ENCODE peak calls at places on chromosomes 4 and X, in six cellular contexts. U is foreskin keratinocyte, F is A549, B is neural progenitor cell, C is mammary epithelial cell, A is astrocyte. T is an unnamed sample. For H3K4me1, the result is how much of the 10 kb centered on the place peaks cover.

GRCh38 chr4:79823148-79823763 is 249.8 kb downstream of the ANTXR2 start:
- DNase-seq in U (peak), F (no peak), B (no peak), C (no peak), A (peak), T (no peak)

GRCh38 chr4:36944227-36944626 is 300.3 kb upstream of the NWD2 start:
- DNase-seq in U (no peak), F (no peak), B (no peak), C (no peak), A (no peak), T (no peak)

GRCh38 chrX:131288738-131289511 is at the start of gene IGSF1:
- DNase-seq in U (no peak), F (no peak), B (peak), C (no peak), A (peak), T (peak)

GRCh38 chrX:42119076-42119475 is 195.7 kb upstream of the CASK start:
- DNase-seq in U (peak), F (peak), B (no peak), C (peak), A (peak), T (no peak)

GRCh38 chrX:16511776-16512400 is 138.1 kb upstream of the S100G start:
- DNase-seq in U (no peak), F (no peak), B (no peak), C (no peak), A (peak), T (no peak)

GRCh38 chrX:100606753-100607152 is 22.0 kb downstream of the TNMD start:
- DNase-seq in U (no peak), F (no peak), B (no peak), C (no peak), A (no peak), T (no peak)

GRCh38 chr4:101961144-101961543 is 170.6 kb downstream of the BANK1 start:
- DNase-seq in U (peak), F (no peak), B (peak), C (no peak), A (peak), T (no peak)

GRCh38 chr4:8391972-8392371 is 48.6 kb downstream of the ACOX3 start:
- DNase-seq in U (peak), F (no peak), B (no peak), C (peak), A (peak), T (no peak)

GRCh38 chrX:27815209-27815608 is 7.4 kb downstream of the MAGEB10 start:
- DNase-seq in U (peak), F (peak), B (no peak), C (peak), A (peak), T (no peak)

GRCh38 chrX:104270916-104271512 is 16.3 kb upstream of the ESX1 start:
- DNase-seq in U (no peak), F (peak), B (peak), C (peak), A (peak), T (peak)

GRCh38 chr4:147041376-147041775 is 95.7 kb upstream of the TTC29 start:
- DNase-seq in U (no peak), F (no peak), B (no peak), C (no peak), A (no peak), T (no peak)

DNA sequence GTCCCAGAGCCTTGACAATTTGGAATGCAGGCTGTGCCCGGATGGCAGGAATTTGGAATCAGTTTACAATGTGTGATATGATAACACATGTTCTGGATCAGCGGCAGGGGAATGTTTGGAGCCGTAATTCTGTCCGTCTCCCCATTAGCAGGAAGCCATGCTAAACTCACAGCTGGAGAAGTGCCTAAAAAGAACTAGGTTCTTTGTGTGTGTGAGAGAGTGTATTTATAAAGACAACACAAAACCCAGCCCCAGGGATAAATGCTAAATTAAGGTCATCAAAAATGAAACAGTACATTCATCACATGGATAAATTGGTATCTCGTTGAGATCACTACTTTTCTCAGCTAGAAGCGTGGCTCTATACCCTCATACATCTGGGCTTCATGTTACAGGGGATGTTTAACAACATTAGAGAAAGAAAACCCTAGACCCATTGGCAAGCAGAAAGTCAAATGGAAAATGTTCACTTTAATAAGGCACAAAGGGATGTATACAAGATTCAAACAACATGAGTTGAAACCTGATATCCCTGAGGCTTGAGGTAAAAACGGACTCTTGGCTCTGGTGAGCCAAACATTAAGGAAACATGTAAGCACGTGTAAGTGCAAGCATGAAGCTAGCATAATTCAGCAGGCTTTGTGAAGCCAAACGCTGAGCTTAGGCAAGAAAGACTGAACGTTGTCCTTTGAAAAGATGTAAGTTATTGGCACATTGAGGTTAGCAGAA is 18.0 kb upstream of the TMEM131L start:
- DNase-seq in U (peak), F (no peak), B (no peak), C (no peak), A (no peak), T (no peak)
- TF ChIP-seq CTCF in U (no peak), F (no peak), B (no peak), C (no peak), A (no peak), T (no peak)

DNA sequence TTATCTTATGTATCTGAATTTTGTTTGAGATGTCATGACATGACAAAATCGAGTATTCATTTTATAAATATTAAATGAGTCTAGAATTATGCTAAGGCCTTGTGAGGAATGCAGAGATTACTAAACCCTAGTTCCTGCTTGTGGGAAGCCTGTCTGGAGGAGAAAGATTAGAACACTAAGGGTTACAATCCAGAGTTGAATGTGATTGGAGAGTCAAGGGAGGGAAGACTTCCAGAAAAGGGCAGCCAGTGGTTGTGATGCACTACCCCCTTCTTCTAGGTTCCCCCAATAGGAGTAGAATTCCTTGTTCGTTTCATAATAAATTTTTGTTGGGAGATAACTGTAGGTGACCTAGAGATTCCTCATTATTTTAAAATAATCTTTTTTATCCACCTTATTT is 141.1 kb downstream of the AFF1 start:
- DNase-seq in U (no peak), F (no peak), B (no peak), C (no peak), A (no peak), T (no peak)
- H3K4me1 ChIP-seq in U (under half), F (under half), B (under half), C (under half), A (under half), T (under half)

GRCh38 chr4:121824950-121825349 is 1.3 kb upstream of the CCNA2 start:
- DNase-seq in U (no peak), F (no peak), B (no peak), C (no peak), A (no peak), T (no peak)

GRCh38 chr4:121824171-121824527 is 466 bp upstream of the CCNA2 start:
- DNase-seq in U (no peak), F (no peak), B (no peak), C (no peak), A (no peak), T (no peak)

GRCh38 chr4:121822047-121822446 is 1.6 kb downstream of the CCNA2 start:
- DNase-seq in U (no peak), F (no peak), B (no peak), C (no peak), A (no peak), T (no peak)

GRCh38 chr4:121822796-121823504 is 733 bp downstream of the CCNA2 start:
- DNase-seq in U (no peak), F (peak), B (peak), C (peak), A (peak), T (peak)

DNA sequence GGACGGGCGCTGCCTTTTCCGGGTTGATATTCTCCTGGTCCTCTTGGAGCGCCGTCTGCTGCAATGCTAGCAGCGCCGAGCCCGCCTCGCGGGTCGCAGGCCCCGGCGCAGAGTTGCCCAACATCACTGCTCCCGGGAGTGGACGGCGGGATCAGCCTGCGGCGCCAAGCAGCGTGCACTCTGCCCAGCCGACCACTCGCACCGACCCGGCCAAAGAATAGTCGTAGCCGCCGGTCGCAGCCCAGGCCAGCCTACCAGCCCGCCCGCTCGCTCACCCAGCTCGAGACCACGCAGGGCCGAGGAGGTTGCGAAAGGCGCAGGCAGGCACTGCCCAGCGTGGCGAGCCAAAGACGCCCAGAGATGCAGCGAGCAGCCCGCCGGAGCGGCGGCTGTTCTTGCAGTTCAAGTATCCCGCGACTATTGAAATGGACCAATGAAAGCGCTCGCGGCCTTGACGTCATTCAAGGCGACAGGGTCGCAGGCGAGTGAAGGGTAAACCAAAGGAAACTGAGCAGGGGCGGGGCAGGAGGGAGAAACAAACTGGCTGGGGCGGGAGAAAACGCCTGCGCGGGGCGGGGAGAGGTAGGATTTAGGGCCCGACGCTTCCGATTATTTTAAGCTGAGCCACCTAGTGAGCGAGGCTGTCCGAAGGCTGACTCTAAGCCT is at the start of gene CCNA2:
- DNase-seq in U (peak), F (peak), B (peak), C (peak), A (peak), T (peak)
- TF ChIP-seq CTCF in U (peak), F (no peak), B (no peak), C (no peak), A (no peak), T (no peak)

DNA sequence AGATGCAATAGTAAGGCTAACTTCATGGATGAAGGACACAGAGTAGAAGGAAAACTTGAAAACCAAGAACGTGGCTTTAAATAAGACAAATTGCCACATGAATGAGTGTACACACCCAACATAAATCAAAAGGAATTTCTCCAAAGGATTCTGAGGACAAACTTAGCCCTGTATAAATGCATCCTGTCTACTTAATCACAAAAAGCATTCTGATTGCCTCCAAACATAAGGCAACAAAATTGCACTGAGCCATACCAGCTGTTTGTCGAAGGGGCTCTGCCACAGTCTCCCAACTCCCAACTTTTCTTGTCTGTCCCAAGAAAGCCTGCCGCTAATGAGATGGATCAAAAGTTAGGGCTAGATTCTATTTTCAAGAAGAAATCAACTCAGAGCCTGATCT is 194.3 kb downstream of the SOWAHB start:
- DNase-seq in U (peak), F (no peak), B (no peak), C (no peak), A (peak), T (no peak)
- H3K4me1 ChIP-seq in U (under half), F (half or more), B (under half), C (half or more), A (under half), T (under half)

GRCh38 chr4:6253111-6253510 is 16.5 kb upstream of the WFS1 start:
- DNase-seq in U (no peak), F (no peak), B (no peak), C (no peak), A (no peak), T (no peak)

GRCh38 chr4:6250235-6250983 is 19.2 kb upstream of the WFS1 start:
- DNase-seq in U (peak), F (peak), B (peak), C (peak), A (peak), T (no peak)

GRCh38 chr4:6252051-6252450 is 17.6 kb upstream of the WFS1 start:
- DNase-seq in U (no peak), F (no peak), B (no peak), C (no peak), A (no peak), T (no peak)

GRCh38 chr4:6251365-6251764 is 18.3 kb upstream of the WFS1 start:
- DNase-seq in U (no peak), F (no peak), B (no peak), C (no peak), A (no peak), T (no peak)

GRCh38 chr4:6250984-6251295 is 18.7 kb upstream of the WFS1 start:
- DNase-seq in U (no peak), F (no peak), B (no peak), C (no peak), A (no peak), T (no peak)
- TF ChIP-seq CTCF in U (no peak), F (no peak), B (no peak), C (no peak), A (no peak), T (no peak)